ENCODE peak calls at places on chromosomes 6 and 20, in six cellular contexts. One of them, this sample, is unnamed.

GRCh38 chr20:6562111-6562510 is 205.4 kb upstream of the BMP2 start:
- DNase-seq in endothelial cell: no peak
- DNase-seq in brain microvascular endothelial cell: peak
- DNase-seq in adrenal gland: no peak
- DNase-seq in fibroblast of lung: peak
- DNase-seq in EH: peak
- DNase-seq in this sample: no peak

GRCh38 chr6:157020398-157021266 is 243.5 kb downstream of the ARID1B start:
- DNase-seq in endothelial cell: peak
- DNase-seq in EH: peak
- DNase-seq in adrenal gland: peak
- DNase-seq in fibroblast of lung: peak
- DNase-seq in brain microvascular endothelial cell: peak
- DNase-seq in this sample: peak

GRCh38 chr6:26660096-26660425 is 515 bp upstream of the ZNF322 start:
- DNase-seq in fibroblast of lung: peak
- DNase-seq in endothelial cell: no peak
- DNase-seq in brain microvascular endothelial cell: peak
- DNase-seq in EH: no peak
- DNase-seq in adrenal gland: no peak
- DNase-seq in this sample: peak

GRCh38 chr6:37630281-37630799 is 67.3 kb downstream of the MDGA1 start:
- DNase-seq in brain microvascular endothelial cell: peak
- DNase-seq in adrenal gland: peak
- DNase-seq in EH: peak
- DNase-seq in fibroblast of lung: peak
- DNase-seq in endothelial cell: no peak
- DNase-seq in this sample: no peak

GRCh38 chr6:80642452-80642851 is 536.0 kb downstream of the BCKDHB start:
- DNase-seq in EH: peak
- DNase-seq in endothelial cell: no peak
- DNase-seq in adrenal gland: no peak
- DNase-seq in brain microvascular endothelial cell: no peak
- DNase-seq in fibroblast of lung: peak
- DNase-seq in this sample: no peak

GRCh38 chr6:157962601-157963084 is 19.0 kb upstream of the SYNJ2 start:
- DNase-seq in EH: no peak
- DNase-seq in endothelial cell: no peak
- DNase-seq in fibroblast of lung: peak
- DNase-seq in adrenal gland: no peak
- DNase-seq in brain microvascular endothelial cell: peak
- DNase-seq in this sample: no peak

GRCh38 chr6:3706547-3707467 is 44.7 kb downstream of the PXDC1 start:
- DNase-seq in brain microvascular endothelial cell: peak
- DNase-seq in EH: no peak
- DNase-seq in endothelial cell: no peak
- DNase-seq in fibroblast of lung: no peak
- DNase-seq in adrenal gland: no peak
- DNase-seq in this sample: no peak

GRCh38 chr6:132713355-132714134 is at the start of gene VNN1:
- DNase-seq in fibroblast of lung: no peak
- DNase-seq in endothelial cell: no peak
- DNase-seq in EH: peak
- DNase-seq in adrenal gland: peak
- DNase-seq in brain microvascular endothelial cell: no peak
- DNase-seq in this sample: no peak

GRCh38 chr6:149015224-149015876 is 268.5 kb downstream of the UST start:
- DNase-seq in brain microvascular endothelial cell: peak
- DNase-seq in fibroblast of lung: peak
- DNase-seq in EH: peak
- DNase-seq in adrenal gland: no peak
- DNase-seq in endothelial cell: no peak
- DNase-seq in this sample: no peak

GRCh38 chr6:5584072-5584471 is 322.8 kb downstream of the FARS2 start:
- DNase-seq in endothelial cell: no peak
- DNase-seq in brain microvascular endothelial cell: peak
- DNase-seq in fibroblast of lung: peak
- DNase-seq in EH: peak
- DNase-seq in adrenal gland: no peak
- DNase-seq in this sample: no peak

GRCh38 chr20:3420211-3420707 is 12.8 kb upstream of the DNAAF9 start:
- DNase-seq in endothelial cell: no peak
- DNase-seq in adrenal gland: peak
- DNase-seq in brain microvascular endothelial cell: peak
- DNase-seq in fibroblast of lung: peak
- DNase-seq in EH: peak
- DNase-seq in this sample: peak

GRCh38 chr6:43070028-43070632 is 6.0 kb upstream of the PTK7 start:
- DNase-seq in brain microvascular endothelial cell: no peak
- DNase-seq in endothelial cell: no peak
- DNase-seq in EH: peak
- DNase-seq in adrenal gland: no peak
- DNase-seq in fibroblast of lung: peak
- DNase-seq in this sample: peak

GRCh38 chr6:97097068-97098047 is 172.8 kb downstream of the KLHL32 start:
- DNase-seq in endothelial cell: no peak
- DNase-seq in brain microvascular endothelial cell: no peak
- DNase-seq in EH: no peak
- DNase-seq in adrenal gland: no peak
- DNase-seq in fibroblast of lung: no peak
- DNase-seq in this sample: no peak

GRCh38 chr6:30325150-30325872 is 1.4 kb upstream of the TRIM39 start:
- DNase-seq in endothelial cell: no peak
- DNase-seq in adrenal gland: peak
- DNase-seq in fibroblast of lung: peak
- DNase-seq in brain microvascular endothelial cell: peak
- DNase-seq in EH: peak
- DNase-seq in this sample: peak

GRCh38 chr6:146916435-146917015 is 287.7 kb upstream of the STXBP5 start:
- DNase-seq in EH: no peak
- DNase-seq in brain microvascular endothelial cell: no peak
- DNase-seq in fibroblast of lung: no peak
- DNase-seq in endothelial cell: no peak
- DNase-seq in adrenal gland: no peak
- DNase-seq in this sample: no peak

GRCh38 chr6:143346004-143346403 is 104.5 kb downstream of the ADAT2 start:
- DNase-seq in adrenal gland: no peak
- DNase-seq in brain microvascular endothelial cell: no peak
- DNase-seq in EH: peak
- DNase-seq in endothelial cell: no peak
- DNase-seq in fibroblast of lung: no peak
- DNase-seq in this sample: no peak

GRCh38 chr20:36217226-36217625 is 19.1 kb upstream of the AAR2 start:
- DNase-seq in endothelial cell: no peak
- DNase-seq in fibroblast of lung: no peak
- DNase-seq in adrenal gland: no peak
- DNase-seq in brain microvascular endothelial cell: no peak
- DNase-seq in EH: no peak
- DNase-seq in this sample: no peak

GRCh38 chr6:30957716-30958115 is 16.9 kb downstream of the MUCL3 start:
- DNase-seq in fibroblast of lung: no peak
- DNase-seq in brain microvascular endothelial cell: no peak
- DNase-seq in EH: no peak
- DNase-seq in endothelial cell: no peak
- DNase-seq in adrenal gland: no peak
- DNase-seq in this sample: no peak

GRCh38 chr6:137358273-137358672 is 135.9 kb downstream of the OLIG3 start:
- DNase-seq in EH: no peak
- DNase-seq in brain microvascular endothelial cell: no peak
- DNase-seq in endothelial cell: no peak
- DNase-seq in adrenal gland: no peak
- DNase-seq in fibroblast of lung: no peak
- DNase-seq in this sample: no peak

GRCh38 chr6:39924283-39924682 is 10.0 kb downstream of the MOCS1 start:
- DNase-seq in adrenal gland: no peak
- DNase-seq in endothelial cell: no peak
- DNase-seq in fibroblast of lung: no peak
- DNase-seq in brain microvascular endothelial cell: no peak
- DNase-seq in EH: no peak
- DNase-seq in this sample: no peak

GRCh38 chr6:162379762-162380409 is 347.7 kb downstream of the PRKN start:
- DNase-seq in EH: no peak
- DNase-seq in brain microvascular endothelial cell: peak
- DNase-seq in endothelial cell: no peak
- DNase-seq in adrenal gland: no peak
- DNase-seq in fibroblast of lung: peak
- DNase-seq in this sample: no peak

GRCh38 chr20:20037960-20038359 is 14.3 kb downstream of the CRNKL1 start:
- DNase-seq in adrenal gland: no peak
- DNase-seq in endothelial cell: no peak
- DNase-seq in brain microvascular endothelial cell: no peak
- DNase-seq in EH: peak
- DNase-seq in fibroblast of lung: peak
- DNase-seq in this sample: no peak

GRCh38 chr20:5781798-5782750 is 31.9 kb downstream of the SHLD1 start:
- DNase-seq in brain microvascular endothelial cell: no peak
- DNase-seq in endothelial cell: no peak
- DNase-seq in EH: no peak
- DNase-seq in adrenal gland: no peak
- DNase-seq in fibroblast of lung: no peak
- DNase-seq in this sample: no peak

GRCh38 chr6:6772751-6773150 is 184.2 kb downstream of the LY86 start:
- DNase-seq in adrenal gland: no peak
- DNase-seq in EH: no peak
- DNase-seq in fibroblast of lung: no peak
- DNase-seq in endothelial cell: no peak
- DNase-seq in brain microvascular endothelial cell: no peak
- DNase-seq in this sample: no peak

This sample was measured in GM12892.